ENCODE peak calls at places on chromosome 19, in four cellular contexts. C is ovary, P is GM12865, H is fibroblast of the aortic adventitia. X is an unnamed sample.

GRCh38 chr19:12648088-12648487 is 18.5 kb downstream of the MAN2B1 start:
- DNase-seq in C (no peak), P (no peak), H (no peak), X (no peak)

GRCh38 chr19:18091217-18091608 is 4.5 kb upstream of the IL12RB1 start:
- DNase-seq in C (no peak), P (peak), H (no peak), X (no peak)

GRCh38 chr19:1923319-1923718 is 17.7 kb upstream of the CSNK1G2 start:
- DNase-seq in C (no peak), P (peak), H (no peak), X (no peak)

GRCh38 chr19:917323-918151 is at the start of gene KISS1R:
- DNase-seq in C (no peak), P (peak), H (peak), X (peak)

GRCh38 chr19:13781547-13781946 is 7.3 kb downstream of the C19orf53 start:
- DNase-seq in C (peak), P (no peak), H (peak), X (peak)

GRCh38 chr19:5993516-5994406 is 15.8 kb upstream of the RANBP3 start:
- DNase-seq in C (no peak), P (no peak), H (no peak), X (no peak)

GRCh38 chr19:14786421-14786851 is 8.1 kb upstream of the ADGRE2 start:
- DNase-seq in C (no peak), P (peak), H (no peak), X (no peak)

GRCh38 chr19:16849168-16849567 is 20.0 kb downstream of the SIN3B start:
- DNase-seq in C (no peak), P (no peak), H (peak), X (peak)

GRCh38 chr19:10111405-10111811 is at the start of gene P2RY11:
- DNase-seq in C (no peak), P (peak), H (no peak), X (no peak)

GRCh38 chr19:6610934-6611370 is 20.0 kb upstream of the CD70 start:
- DNase-seq in C (no peak), P (no peak), H (peak), X (peak)

GRCh38 chr19:45716314-45717130 is 14.2 kb downstream of the FBXO46 start:
- DNase-seq in C (peak), P (no peak), H (peak), X (peak)

GRCh38 chr19:1133471-1133929 is 29.7 kb downstream of the GPX4 start:
- DNase-seq in C (peak), P (peak), H (no peak), X (peak)

GRCh38 chr19:19642506-19643157 is 825 bp downstream of the GMIP start:
- DNase-seq in C (no peak), P (peak), H (no peak), X (no peak)

GRCh38 chr19:33628921-33629825 is 7.4 kb downstream of the CHST8 start:
- DNase-seq in C (no peak), P (no peak), H (no peak), X (no peak)

GRCh38 chr19:15836345-15836594 is 20.8 kb upstream of the OR10H1 start:
- DNase-seq in C (no peak), P (no peak), H (peak), X (no peak)

GRCh38 chr19:5321851-5322681 is 18.5 kb downstream of the PTPRS start:
- DNase-seq in C (no peak), P (peak), H (no peak), X (no peak)

GRCh38 chr19:44841255-44841654 is 4.8 kb upstream of the NECTIN2 start:
- DNase-seq in C (no peak), P (no peak), H (no peak), X (no peak)

GRCh38 chr19:13119654-13120053 is 1.6 kb downstream of the NACC1 start:
- DNase-seq in C (no peak), P (no peak), H (no peak), X (no peak)

GRCh38 chr19:13064092-13064489 is 38.6 kb downstream of the LYL1 start:
- DNase-seq in C (no peak), P (no peak), H (no peak), X (no peak)

GRCh38 chr19:10122066-10122465 is 2.4 kb upstream of the EIF3G start:
- DNase-seq in C (no peak), P (no peak), H (peak), X (no peak)

GRCh38 chr19:51807111-51807701 is 12.2 kb downstream of the FPR3 start:
- DNase-seq in C (no peak), P (no peak), H (no peak), X (peak)

GRCh38 chr19:20278342-20278741 is 111.3 kb downstream of the ZNF486 start:
- DNase-seq in C (no peak), P (peak), H (no peak), X (peak)

GRCh38 chr19:27694361-27695055 is 1518.4 kb downstream of the UQCRFS1 start:
- DNase-seq in C (no peak), P (no peak), H (no peak), X (no peak)

GRCh38 chr19:40379446-40380198 is 10.4 kb downstream of the HIPK4 start:
- DNase-seq in C (no peak), P (no peak), H (no peak), X (no peak)

GRCh38 chr19:18342090-18342632 is 1.8 kb downstream of the PGPEP1 start:
- DNase-seq in C (no peak), P (no peak), H (no peak), X (no peak)

GRCh38 chr19:17337675-17338439 is 504 bp downstream of the GTPBP3 start:
- DNase-seq in C (no peak), P (peak), H (no peak), X (peak)

GRCh38 chr19:10603084-10603872 is 16.2 kb upstream of the AP1M2 start:
- DNase-seq in C (peak), P (peak), H (no peak), X (no peak)

GRCh38 chr19:49400034-49400433 is 12.0 kb downstream of the KASH5 start:
- DNase-seq in C (no peak), P (no peak), H (peak), X (peak)

GRCh38 chr19:40610396-40611064 is 9.4 kb downstream of the LTBP4 start:
- DNase-seq in C (peak), P (no peak), H (no peak), X (peak)

GRCh38 chr19:10651821-10652220 is 2.3 kb upstream of the ILF3 start:
- DNase-seq in C (no peak), P (no peak), H (no peak), X (no peak)

GRCh38 chr19:44745386-44745831 is 3.1 kb upstream of the BCL3 start:
- DNase-seq in C (peak), P (no peak), H (peak), X (peak)

DNA sequence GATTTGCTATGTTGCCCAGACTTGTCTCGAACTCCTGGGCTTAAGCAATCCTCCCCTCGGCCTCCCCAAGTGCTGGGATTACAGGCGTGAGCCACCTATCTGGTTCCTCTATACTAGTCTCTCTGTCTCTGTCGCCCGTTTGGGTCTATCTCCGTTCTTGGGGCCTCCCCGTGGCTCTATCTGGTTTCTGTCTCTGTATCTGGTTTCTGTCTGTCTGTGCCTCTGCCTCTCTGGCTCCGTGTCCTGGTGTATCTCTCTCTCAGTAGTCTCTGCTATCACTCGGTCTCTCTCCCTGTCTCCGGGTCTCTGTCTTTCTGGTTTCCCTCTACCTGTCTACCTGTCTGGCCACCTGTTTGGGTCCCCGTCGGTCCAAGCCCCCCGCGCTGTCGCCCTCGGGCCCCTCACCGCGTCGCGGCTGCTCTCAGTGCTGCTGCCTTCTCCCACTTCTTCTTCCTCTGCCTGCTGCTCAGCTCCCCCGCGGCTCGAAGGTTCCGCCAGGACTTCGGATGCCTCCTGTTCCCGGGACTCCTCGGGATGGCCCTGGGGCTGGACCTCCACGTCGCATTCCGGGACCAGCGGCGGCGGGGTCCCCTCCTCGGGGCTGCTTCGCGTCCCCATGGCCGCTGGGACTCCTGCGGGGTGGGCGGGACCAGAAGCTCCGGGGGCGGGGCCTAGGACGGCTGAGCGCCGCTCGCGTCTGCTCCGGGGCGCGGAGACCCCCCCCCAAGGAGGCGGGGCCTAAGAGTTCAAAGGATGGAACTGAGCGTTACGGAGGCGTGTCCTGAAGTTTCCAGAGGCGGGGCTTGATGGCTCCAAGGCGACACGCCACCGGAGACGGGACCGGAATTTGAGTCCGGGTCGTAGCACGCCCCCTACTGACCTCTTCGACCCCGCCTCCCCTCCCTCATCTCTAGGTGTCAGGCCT is 783 bp downstream of the PHLDB3 start:
- DNase-seq in C (peak), P (peak), H (peak), X (peak)
- TF ChIP-seq CTCF in C (no peak), P (peak), H (no peak), X (peak)

GRCh38 chr19:36574762-36575161 is 1.7 kb upstream of the ZNF529 start:
- DNase-seq in C (no peak), P (no peak), H (no peak), X (no peak)
- H3K4me3 ChIP-seq in C (no peak), P (no peak), H (peak), X (peak)

DNA sequence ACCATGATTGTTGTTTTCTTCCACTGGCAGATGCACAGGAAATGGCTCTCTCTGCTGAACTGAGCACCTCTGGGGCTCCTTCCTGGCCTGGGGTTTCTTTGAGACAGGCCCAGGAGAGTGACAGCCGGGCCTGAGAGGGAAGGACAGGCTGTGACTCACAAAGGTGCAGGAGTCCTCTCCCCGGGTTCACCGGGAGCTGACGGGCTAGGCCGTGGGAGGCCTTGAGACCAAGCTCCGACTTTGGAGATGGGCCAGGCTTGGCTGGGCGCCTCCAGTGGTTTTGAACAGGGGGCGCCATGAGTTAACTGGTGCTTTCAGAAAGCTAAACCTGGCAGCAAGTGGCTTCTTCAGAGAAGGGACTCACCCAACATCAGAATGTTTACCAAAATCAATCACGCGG is 143.4 kb downstream of the URI1 start:
- DNase-seq in C (peak), P (no peak), H (no peak), X (no peak)
- TF ChIP-seq CTCF in C (no peak), P (no peak), H (no peak), X (no peak)

DNA sequence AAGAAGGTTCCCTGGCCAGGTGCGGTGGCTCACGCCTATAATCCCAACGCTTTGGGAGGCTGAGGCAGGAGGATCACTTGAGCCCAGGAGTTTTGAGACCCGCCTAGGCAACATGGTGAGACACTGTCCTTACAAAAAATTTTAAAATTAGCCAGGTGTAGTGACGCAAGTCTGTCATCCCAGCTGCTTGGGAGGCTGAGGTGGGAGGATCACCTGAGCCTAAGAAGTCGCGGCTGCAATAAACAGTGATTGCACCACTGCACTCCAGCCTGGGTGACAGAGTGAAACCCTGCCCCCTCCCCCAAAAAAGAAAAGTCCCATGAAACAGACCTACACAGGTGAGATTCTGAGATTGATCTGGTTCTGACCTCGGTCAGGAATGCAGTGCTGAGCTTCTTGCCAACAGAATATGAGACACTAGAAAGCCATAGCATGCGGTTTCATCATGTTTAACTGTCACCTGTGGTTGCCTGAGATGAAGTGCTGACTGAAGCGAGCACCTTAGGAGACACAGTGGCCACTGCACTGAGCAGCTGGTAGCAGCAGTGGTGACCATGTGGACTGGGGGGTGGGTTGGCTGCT is 2.0 kb upstream of the A1BG start:
- DNase-seq in C (no peak), P (no peak), H (no peak), X (no peak)
- H3K4me3 ChIP-seq in C (no peak), P (no peak), H (no peak), X (no peak)

DNA sequence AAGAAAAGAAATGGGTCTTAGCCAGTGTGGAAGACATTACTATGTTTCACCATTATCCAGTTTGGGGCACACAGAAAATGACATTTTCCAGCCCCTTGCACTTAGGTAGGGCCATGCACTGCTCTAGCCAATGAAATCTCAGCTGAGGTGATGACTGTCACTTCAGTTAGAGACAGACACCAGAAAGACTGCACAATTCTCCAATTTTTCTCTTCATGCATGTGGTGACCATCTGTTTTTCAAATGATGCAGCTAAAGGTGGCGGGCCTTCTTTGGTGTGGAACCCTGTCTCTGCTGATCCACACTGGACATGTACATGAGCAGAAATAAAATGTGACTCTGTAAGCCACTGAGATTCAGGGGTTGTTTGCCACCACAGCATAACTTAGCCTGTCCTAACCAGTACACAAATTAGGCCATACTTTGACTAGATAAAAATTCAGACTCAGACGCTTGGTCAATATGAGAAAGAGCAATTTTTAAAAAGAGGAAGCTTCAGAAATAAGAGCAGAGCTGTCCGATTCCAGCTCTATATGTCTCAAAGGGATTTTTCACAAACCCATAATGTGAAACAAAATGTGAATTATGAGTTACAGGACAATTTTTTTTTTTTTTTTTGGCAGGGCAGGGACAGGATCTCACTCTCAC is 6.7 kb downstream of the ZNF565 start:
- DNase-seq in C (no peak), P (peak), H (no peak), X (no peak)
- TF ChIP-seq CTCF in C (no peak), P (no peak), H (no peak), X (no peak)

DNA sequence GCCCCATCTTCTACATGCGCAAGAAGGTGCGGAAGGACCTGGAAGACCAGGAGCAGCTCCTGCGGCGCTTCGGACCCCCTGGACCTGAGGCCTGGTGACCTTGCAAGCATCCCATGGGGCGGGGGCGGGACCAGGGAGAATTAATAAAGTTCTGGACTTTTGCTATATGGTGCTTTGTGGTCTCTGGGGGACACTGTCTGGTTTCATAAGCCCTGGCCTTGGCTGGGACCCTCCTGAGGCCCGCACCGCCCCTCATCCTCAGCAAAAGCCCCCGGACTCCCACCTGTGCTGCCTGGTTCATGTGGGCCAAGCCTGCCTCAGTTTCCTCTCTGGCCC is 920 bp upstream of the SPIB start:
- DNase-seq in C (no peak), P (no peak), H (no peak), X (no peak)
- H3K4me3 ChIP-seq in C (no peak), P (peak), H (no peak), X (no peak)

GRCh38 chr19:39336483-39336882 is 640 bp upstream of the GMFG start:
- DNase-seq in C (no peak), P (no peak), H (no peak), X (no peak)
- TF ChIP-seq CTCF in C (no peak), P (no peak), H (no peak), X (no peak)

X was measured in epithelial cell of esophagus.